ENCODE peak calls at places on chromosomes 5 and 9, in four cellular contexts. B is HEK293T, D is HCT116, P is WTC11. K is an unnamed sample.

GRCh38 chr9:80605129-80605528 is 1033.4 kb downstream of the TLE4 start:
- DNase-seq in B (peak), D (no peak), P (no peak), K (no peak)

GRCh38 chr9:124037790-124038189 is 26.2 kb downstream of the LHX2 start:
- DNase-seq in B (peak), D (peak), P (no peak), K (peak)

GRCh38 chr5:168656633-168657032 is 77.5 kb upstream of the PANK3 start:
- DNase-seq in B (no peak), D (no peak), P (no peak), K (no peak)

GRCh38 chr5:7886849-7887460 is 18.0 kb downstream of the MTRR start:
- DNase-seq in B (no peak), D (peak), P (no peak), K (peak)

GRCh38 chr5:79858097-79858723 is 132.9 kb downstream of the MTX3 start:
- DNase-seq in B (peak), D (peak), P (peak), K (peak)

GRCh38 chr9:137816531-137817235 is 60.9 kb upstream of the CACNA1B start:
- DNase-seq in B (no peak), D (no peak), P (no peak), K (no peak)

GRCh38 chr9:135898634-135899407 is 8.5 kb downstream of the CAMSAP1 start:
- DNase-seq in B (no peak), D (no peak), P (no peak), K (no peak)

GRCh38 chr5:143559586-143559985 is 156.1 kb upstream of the NR3C1 start:
- DNase-seq in B (no peak), D (no peak), P (no peak), K (no peak)

GRCh38 chr5:7742241-7742656 is 108.7 kb downstream of the CFAP90 start:
- DNase-seq in B (no peak), D (peak), P (no peak), K (no peak)

GRCh38 chr5:172144291-172144815 is 43.7 kb downstream of the STK10 start:
- DNase-seq in B (no peak), D (no peak), P (no peak), K (peak)

GRCh38 chr5:124176692-124177091 is 569.7 kb downstream of the ZNF608 start:
- DNase-seq in B (no peak), D (no peak), P (no peak), K (no peak)

GRCh38 chr5:142611154-142611553 is 74.7 kb downstream of the FGF1 start:
- DNase-seq in B (peak), D (peak), P (peak), K (peak)

GRCh38 chr5:59569608-59570334 is 323.8 kb downstream of the PDE4D start:
- DNase-seq in B (no peak), D (no peak), P (no peak), K (no peak)

GRCh38 chr5:123087173-123088030 is 1.6 kb upstream of the PRDM6 start:
- DNase-seq in B (no peak), D (no peak), P (no peak), K (no peak)

GRCh38 chr5:32173394-32174010 is 617 bp downstream of the GOLPH3 start:
- DNase-seq in B (peak), D (no peak), P (peak), K (peak)

GRCh38 chr5:56055287-56055686 is 60.5 kb upstream of the IL6ST start:
- DNase-seq in B (no peak), D (no peak), P (no peak), K (no peak)

GRCh38 chr9:93118863-93119702 is 15.0 kb downstream of the NINJ1 start:
- DNase-seq in B (no peak), D (no peak), P (no peak), K (no peak)

GRCh38 chr5:143316844-143317631 is 86.4 kb downstream of the NR3C1 start:
- DNase-seq in B (no peak), D (no peak), P (no peak), K (peak)

GRCh38 chr9:10045598-10045997 is 567.2 kb downstream of the PTPRD start:
- DNase-seq in B (no peak), D (no peak), P (no peak), K (no peak)

GRCh38 chr5:94181940-94182339 is 436.5 kb downstream of the KIAA0825 start:
- DNase-seq in B (peak), D (peak), P (peak), K (no peak)

GRCh38 chr9:16870606-16871357 is at the start of gene BNC2:
- DNase-seq in B (peak), D (no peak), P (peak), K (no peak)

GRCh38 chr9:120545691-120546565 is 34.0 kb downstream of the CDK5RAP2 start:
- DNase-seq in B (no peak), D (no peak), P (no peak), K (no peak)

GRCh38 chr5:114360362-114360761 is 1.5 kb upstream of the KCNN2 start:
- DNase-seq in B (no peak), D (no peak), P (no peak), K (no peak)

GRCh38 chr5:170737591-170737990 is 45.9 kb upstream of the GABRP start:
- DNase-seq in B (no peak), D (no peak), P (no peak), K (no peak)

GRCh38 chr5:58261605-58262004 is 198.3 kb downstream of the PLK2 start:
- DNase-seq in B (no peak), D (no peak), P (no peak), K (no peak)

GRCh38 chr5:78592735-78593386 is 55.7 kb downstream of the LHFPL2 start:
- DNase-seq in B (no peak), D (no peak), P (no peak), K (no peak)

GRCh38 chr9:122816163-122816867 is 12.1 kb downstream of the PDCL start:
- DNase-seq in B (no peak), D (no peak), P (no peak), K (no peak)

GRCh38 chr5:160260881-160261815 is 31.8 kb downstream of the FABP6 start:
- DNase-seq in B (no peak), D (no peak), P (no peak), K (peak)

GRCh38 chr9:23554691-23555090 is 271.3 kb downstream of the ELAVL2 start:
- DNase-seq in B (no peak), D (no peak), P (no peak), K (no peak)

GRCh38 chr9:129453734-129454133 is 167.2 kb downstream of the C9orf50 start:
- DNase-seq in B (no peak), D (no peak), P (no peak), K (no peak)

GRCh38 chr9:128082173-128082572 is 14.1 kb downstream of the SLC25A25 start:
- DNase-seq in B (no peak), D (peak), P (no peak), K (peak)

GRCh38 chr9:127586537-127586936 is 25.5 kb upstream of the STXBP1 start:
- DNase-seq in B (peak), D (no peak), P (peak), K (peak)

GRCh38 chr9:6414291-6414690 is 1.3 kb downstream of the UHRF2 start:
- DNase-seq in B (no peak), D (no peak), P (no peak), K (no peak)

GRCh38 chr5:139579-140442 is 47.8 kb downstream of the PLEKHG4B start:
- DNase-seq in B (no peak), D (no peak), P (no peak), K (no peak)

GRCh38 chr5:113510836-113511451 is 2.5 kb upstream of the YTHDC2 start:
- DNase-seq in B (no peak), D (peak), P (no peak), K (peak)

GRCh38 chr9:131046581-131047202 is 37.7 kb downstream of the LAMC3 start:
- DNase-seq in B (peak), D (peak), P (peak), K (peak)

GRCh38 chr9:131048332-131048731 is 39.4 kb downstream of the LAMC3 start:
- DNase-seq in B (no peak), D (no peak), P (no peak), K (no peak)

GRCh38 chr9:131043646-131044045 is 34.7 kb downstream of the LAMC3 start:
- DNase-seq in B (no peak), D (no peak), P (no peak), K (no peak)

GRCh38 chr9:131045300-131046092 is 36.5 kb downstream of the LAMC3 start:
- DNase-seq in B (no peak), D (no peak), P (no peak), K (peak)

GRCh38 chr9:131046093-131046380 is 37.1 kb downstream of the LAMC3 start:
- DNase-seq in B (no peak), D (no peak), P (no peak), K (no peak)
- TF ChIP-seq SP1 in B (no peak), D (no peak), P (no peak), K (no peak)

GRCh38 chr9:38068616-38068865 is 486 bp downstream of the SHB start:
- DNase-seq in B (peak), D (no peak), P (no peak), K (peak)
- TF ChIP-seq SP1 in B (no peak), D (no peak), P (no peak), K (no peak)

DNA sequence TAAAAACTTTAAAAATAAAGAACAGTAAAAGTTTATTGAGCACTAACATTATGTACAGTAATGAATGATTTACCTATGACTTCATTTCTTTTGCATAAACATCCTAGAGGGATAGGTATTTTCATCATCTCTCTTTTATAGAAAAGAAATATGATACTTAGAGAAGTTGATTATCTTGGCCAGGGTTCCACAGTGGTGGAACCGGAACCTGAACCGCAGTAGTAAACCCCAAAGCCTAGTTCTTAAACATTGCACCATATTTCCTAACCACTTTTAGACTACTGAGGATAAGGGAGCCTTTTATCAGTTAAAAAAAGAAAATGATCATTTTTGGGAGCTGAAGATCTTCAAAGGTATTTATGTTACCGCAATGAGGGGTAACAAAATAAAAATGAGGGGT is 205.7 kb upstream of the SGCD start:
- DNase-seq in B (no peak), D (no peak), P (no peak), K (no peak)
- TF ChIP-seq SP1 in B (no peak), D (no peak), P (no peak), K (no peak)

GRCh38 chr5:110055301-110055700 is 365.6 kb downstream of the MAN2A1 start:
- DNase-seq in B (no peak), D (no peak), P (no peak), K (no peak)

GRCh38 chr5:110054240-110054639 is 364.5 kb downstream of the MAN2A1 start:
- DNase-seq in B (peak), D (peak), P (no peak), K (no peak)

GRCh38 chr5:110056580-110057114 is 366.9 kb downstream of the MAN2A1 start:
- DNase-seq in B (no peak), D (no peak), P (no peak), K (no peak)

GRCh38 chr5:110062246-110062645 is 372.5 kb downstream of the MAN2A1 start:
- DNase-seq in B (no peak), D (no peak), P (no peak), K (no peak)

DNA sequence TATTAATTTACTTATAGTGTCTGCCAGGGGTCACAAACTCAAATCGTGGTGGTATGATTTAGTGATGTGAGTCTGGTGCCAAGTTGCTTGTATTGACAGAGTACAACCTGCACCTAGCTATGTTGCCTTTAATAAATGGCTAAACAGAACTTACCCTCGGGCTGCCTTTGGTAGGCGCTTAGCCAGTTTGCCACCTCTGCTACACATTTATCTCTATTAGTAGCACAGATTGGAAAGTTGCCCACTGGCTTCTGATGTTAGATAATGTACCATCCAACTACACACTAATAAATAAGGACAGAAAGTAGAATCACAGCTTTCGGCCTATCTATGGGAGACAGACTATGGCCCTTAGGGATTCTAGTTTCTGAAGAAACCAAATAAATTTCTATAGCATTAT is 368.4 kb downstream of the MAN2A1 start:
- DNase-seq in B (no peak), D (no peak), P (no peak), K (no peak)
- TF ChIP-seq SP1 in B (no peak), D (no peak), P (no peak), K (no peak)

GRCh38 chr5:25646421-25647341 is 1001.9 kb upstream of the CDH10 start:
- DNase-seq in B (no peak), D (no peak), P (no peak), K (no peak)
- TF ChIP-seq SP1 in B (no peak), D (no peak), P (no peak), K (no peak)

K was measured in K562.